ENCODE peak calls at places on chromosomes 2 and 18, in nine cellular contexts. V is ovary, R is testis, E is neural progenitor cell, I is GM23248, H is tibial nerve, J is aorta, Z is RWPE2, A is upper lobe of right lung. S is an unnamed sample. For H3K4me1, the result is how much of the 10 kb centered on the place peaks cover.

GRCh38 chr2:139864821-139865302 is 1084.7 kb upstream of the NXPH2 start:
- DNase-seq in V (no peak), R (no peak), E (no peak), I (no peak), H (no peak), J (no peak), Z (no peak), A (no peak), S (no peak)

GRCh38 chr2:234970467-234970866 is 18.6 kb downstream of the SH3BP4 start:
- DNase-seq in V (no peak), R (no peak), E (no peak), I (peak), H (no peak), J (no peak), Z (no peak), A (no peak), S (no peak)

GRCh38 chr2:46720592-46721185 is 194.9 kb downstream of the MCFD2 start:
- DNase-seq in V (no peak), R (no peak), E (no peak), I (peak), H (no peak), J (no peak), Z (no peak), A (no peak), S (no peak)

GRCh38 chr2:34652636-34653035 is 1053.5 kb upstream of the FAM98A start:
- DNase-seq in V (no peak), R (peak), E (peak), I (peak), H (no peak), J (no peak), Z (no peak), A (no peak), S (no peak)

GRCh38 chr18:33702625-33703024 is 124.6 kb downstream of the ASXL3 start:
- DNase-seq in V (no peak), R (no peak), E (no peak), I (no peak), H (no peak), J (no peak), Z (no peak), A (no peak), S (no peak)

GRCh38 chr2:39851691-39852110 is 72.6 kb upstream of the THUMPD2 start:
- DNase-seq in V (peak), R (no peak), E (peak), I (peak), H (no peak), J (no peak), Z (no peak), A (no peak), S (no peak)

GRCh38 chr2:16184945-16185660 is 244.8 kb downstream of the MYCN start:
- DNase-seq in V (no peak), R (no peak), E (peak), I (no peak), H (no peak), J (no peak), Z (no peak), A (no peak), S (no peak)

GRCh38 chr2:79860233-79861058 is 347.6 kb downstream of the CTNNA2 start:
- DNase-seq in V (no peak), R (no peak), E (peak), I (peak), H (no peak), J (no peak), Z (no peak), A (no peak), S (no peak)

GRCh38 chr2:204437815-204438766 is 107.2 kb upstream of the PARD3B start:
- DNase-seq in V (no peak), R (no peak), E (peak), I (no peak), H (no peak), J (no peak), Z (no peak), A (no peak), S (no peak)

GRCh38 chr18:22731398-22731797 is 201.7 kb upstream of the RBBP8 start:
- DNase-seq in V (no peak), R (no peak), E (no peak), I (no peak), H (no peak), J (no peak), Z (no peak), A (no peak), S (no peak)

GRCh38 chr2:128302011-128302743 is 16.5 kb downstream of the HS6ST1 start:
- DNase-seq in V (no peak), R (no peak), E (no peak), I (peak), H (no peak), J (no peak), Z (no peak), A (no peak), S (no peak)

GRCh38 chr18:37564796-37565137 is 831 bp downstream of the CELF4 start:
- DNase-seq in V (peak), R (peak), E (peak), I (peak), H (peak), J (peak), Z (no peak), A (peak), S (no peak)

GRCh38 chr18:55384551-55385275 is 203.3 kb downstream of the TCF4 start:
- DNase-seq in V (no peak), R (peak), E (peak), I (peak), H (no peak), J (no peak), Z (no peak), A (no peak), S (peak)

GRCh38 chr18:12934454-12935071 is 13.2 kb upstream of the SEH1L start:
- DNase-seq in V (peak), R (peak), E (peak), I (peak), H (peak), J (peak), Z (no peak), A (peak), S (peak)

GRCh38 chr2:183029219-183029618 is 9.0 kb downstream of the NCKAP1 start:
- DNase-seq in V (no peak), R (no peak), E (no peak), I (peak), H (no peak), J (no peak), Z (no peak), A (no peak), S (no peak)

GRCh38 chr2:69773201-69773600 is 31.3 kb downstream of the ANXA4 start:
- DNase-seq in V (no peak), R (no peak), E (no peak), I (peak), H (no peak), J (no peak), Z (no peak), A (no peak), S (no peak)

GRCh38 chr18:2111456-2111855 is 459.8 kb downstream of the METTL4 start:
- DNase-seq in V (no peak), R (no peak), E (no peak), I (peak), H (no peak), J (no peak), Z (no peak), A (no peak), S (no peak)

GRCh38 chr2:133293544-133294270 is 274.6 kb downstream of the NCKAP5 start:
- DNase-seq in V (peak), R (no peak), E (no peak), I (peak), H (no peak), J (no peak), Z (no peak), A (no peak), S (no peak)

GRCh38 chr18:8559612-8560011 is 49.6 kb upstream of the RAB12 start:
- DNase-seq in V (no peak), R (no peak), E (no peak), I (peak), H (no peak), J (no peak), Z (no peak), A (no peak), S (no peak)

GRCh38 chr2:85355521-85355920 is 952 bp downstream of the ELMOD3 start:
- DNase-seq in V (peak), R (no peak), E (no peak), I (peak), H (no peak), J (no peak), Z (no peak), A (no peak), S (no peak)

GRCh38 chr2:218839430-218839829 is 7.8 kb upstream of the PRKAG3 start:
- DNase-seq in V (no peak), R (no peak), E (no peak), I (peak), H (no peak), J (peak), Z (no peak), A (no peak), S (no peak)

GRCh38 chr2:19649785-19650380 is 251.9 kb downstream of the TTC32 start:
- DNase-seq in V (no peak), R (no peak), E (no peak), I (peak), H (peak), J (peak), Z (peak), A (no peak), S (no peak)

GRCh38 chr2:195498176-195498575 is 158.8 kb upstream of the SLC39A10 start:
- DNase-seq in V (no peak), R (peak), E (peak), I (peak), H (peak), J (peak), Z (no peak), A (no peak), S (peak)

GRCh38 chr2:29811378-29811777 is 110.0 kb downstream of the ALK start:
- DNase-seq in V (no peak), R (no peak), E (no peak), I (no peak), H (no peak), J (no peak), Z (no peak), A (no peak), S (no peak)

GRCh38 chr2:138827426-138828054 is 47.4 kb upstream of the NXPH2 start:
- DNase-seq in V (no peak), R (peak), E (peak), I (peak), H (peak), J (no peak), Z (no peak), A (no peak), S (no peak)

GRCh38 chr18:63260075-63260754 is 59.4 kb downstream of the BCL2 start:
- DNase-seq in V (no peak), R (peak), E (no peak), I (no peak), H (no peak), J (no peak), Z (no peak), A (no peak), S (no peak)

GRCh38 chr2:135149251-135149650 is 97.2 kb downstream of the RAB3GAP1 start:
- DNase-seq in V (no peak), R (no peak), E (no peak), I (peak), H (no peak), J (no peak), Z (no peak), A (no peak), S (no peak)

DNA sequence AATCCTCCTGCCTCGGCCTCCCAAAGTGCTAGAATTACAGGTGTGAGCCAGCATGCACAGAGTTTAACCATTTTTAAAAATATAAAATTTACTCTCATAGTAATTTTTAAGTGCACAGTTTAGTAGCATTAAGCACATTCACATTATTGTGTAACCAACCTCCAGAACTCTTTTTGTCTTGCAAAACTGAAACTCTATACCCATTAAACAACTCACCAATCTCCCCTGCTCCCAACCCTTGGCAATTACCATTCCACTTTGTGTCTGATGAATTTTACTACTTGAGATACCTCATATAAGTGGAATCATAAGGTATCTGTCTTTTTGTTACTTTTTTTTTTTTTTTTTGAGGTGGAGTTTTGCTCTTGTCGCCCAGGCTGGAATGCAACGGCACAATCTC is 112.5 kb downstream of the BMPR2 start:
- DNase-seq in V (no peak), R (no peak), E (no peak), I (no peak), H (no peak), J (no peak), Z (no peak), A (no peak), S (no peak)
- H3K4me1 ChIP-seq in V (under half), R (under half), E (under half), I (under half), H (under half), J (under half), Z (under half), A (under half), S (under half)

DNA sequence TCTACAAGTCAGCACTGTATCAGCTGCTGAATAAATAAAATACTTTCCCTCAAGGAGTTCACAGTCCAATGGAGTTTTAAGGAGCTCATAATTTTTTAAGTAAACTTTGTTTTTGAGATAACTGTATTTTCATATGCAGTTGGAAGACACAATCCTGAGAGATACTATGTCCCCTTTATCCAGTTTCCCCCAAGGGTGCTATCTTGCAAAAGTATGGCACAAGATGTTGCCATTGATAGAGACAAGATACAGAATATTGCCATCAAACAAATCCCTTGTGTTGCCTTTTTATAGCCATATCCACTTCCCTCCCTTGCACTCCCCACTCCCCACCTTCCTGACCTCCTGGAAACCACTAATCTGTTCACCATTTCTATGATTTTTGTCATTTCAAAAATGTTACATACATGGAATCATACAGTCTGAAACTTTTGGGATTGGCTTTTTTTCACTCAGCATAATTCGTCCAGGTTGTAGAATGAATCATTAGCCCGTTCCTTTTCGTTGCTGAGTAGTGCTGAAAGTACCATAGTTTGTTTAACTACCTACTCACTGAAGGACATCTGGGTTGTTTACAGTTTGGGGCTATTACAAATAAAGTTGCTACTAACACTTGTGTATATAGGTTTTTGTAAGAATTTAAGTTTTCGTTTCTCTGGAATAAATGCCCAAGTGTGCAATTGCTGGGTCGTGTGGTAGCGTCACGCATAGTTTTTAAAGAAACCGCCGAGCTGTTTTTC is 30.2 kb upstream of the SERTAD2 start:
- DNase-seq in V (no peak), R (no peak), E (no peak), I (no peak), H (no peak), J (no peak), Z (no peak), A (no peak), S (no peak)
- H3K27ac ChIP-seq in V (no peak), R (no peak), E (no peak), I (no peak), H (no peak), J (no peak), Z (no peak), A (no peak), S (no peak)

GRCh38 chr2:207970138-207970824 is 55.0 kb downstream of the PLEKHM3 start:
- DNase-seq in V (no peak), R (no peak), E (peak), I (no peak), H (no peak), J (no peak), Z (no peak), A (no peak), S (no peak)

GRCh38 chr2:207970825-207971142 is 54.5 kb downstream of the PLEKHM3 start:
- DNase-seq in V (no peak), R (no peak), E (no peak), I (no peak), H (no peak), J (no peak), Z (no peak), A (no peak), S (no peak)

GRCh38 chr2:207974214-207974600 is 51.1 kb downstream of the PLEKHM3 start:
- DNase-seq in V (no peak), R (no peak), E (no peak), I (no peak), H (no peak), J (no peak), Z (no peak), A (no peak), S (no peak)

GRCh38 chr2:207967121-207967520 is 58.2 kb downstream of the PLEKHM3 start:
- DNase-seq in V (no peak), R (no peak), E (no peak), I (no peak), H (no peak), J (no peak), Z (no peak), A (no peak), S (no peak)

GRCh38 chr2:207969249-207969648 is 56.1 kb downstream of the PLEKHM3 start:
- DNase-seq in V (no peak), R (no peak), E (no peak), I (no peak), H (no peak), J (no peak), Z (no peak), A (no peak), S (no peak)
- H3K4me1 ChIP-seq in V (under half), R (under half), E (half or more), I (under half), H (under half), J (under half), Z (under half), A (under half), S (under half)

GRCh38 chr2:62657752-62658151 is 47.8 kb upstream of the EHBP1 start:
- DNase-seq in V (no peak), R (no peak), E (no peak), I (no peak), H (no peak), J (no peak), Z (no peak), A (no peak), S (no peak)

GRCh38 chr2:62660582-62661262 is 44.8 kb upstream of the EHBP1 start:
- DNase-seq in V (no peak), R (no peak), E (no peak), I (peak), H (no peak), J (no peak), Z (no peak), A (no peak), S (no peak)

GRCh38 chr2:62661263-62661635 is 44.3 kb upstream of the EHBP1 start:
- DNase-seq in V (no peak), R (no peak), E (peak), I (peak), H (no peak), J (no peak), Z (no peak), A (no peak), S (no peak)

GRCh38 chr2:62662131-62662530 is 43.4 kb upstream of the EHBP1 start:
- DNase-seq in V (no peak), R (no peak), E (no peak), I (no peak), H (no peak), J (no peak), Z (no peak), A (no peak), S (no peak)

GRCh38 chr2:62660087-62660486 is 45.4 kb upstream of the EHBP1 start:
- DNase-seq in V (no peak), R (no peak), E (no peak), I (peak), H (no peak), J (no peak), Z (no peak), A (no peak), S (no peak)
- H3K27ac ChIP-seq in V (no peak), R (no peak), E (no peak), I (peak), H (peak), J (no peak), Z (peak), A (peak), S (no peak)

GRCh38 chr2:241554610-241555322 is 3.8 kb upstream of the BOK start:
- DNase-seq in V (no peak), R (no peak), E (no peak), I (no peak), H (no peak), J (no peak), Z (no peak), A (no peak), S (no peak)
- H3K4me1 ChIP-seq in V (under half), R (under half), E (under half), I (under half), H (under half), J (under half), Z (under half), A (under half), S (under half)

GRCh38 chr2:25400576-25401241 is 59.0 kb upstream of the DNMT3A start:
- DNase-seq in V (no peak), R (peak), E (no peak), I (no peak), H (no peak), J (no peak), Z (no peak), A (no peak), S (no peak)
- H3K27ac ChIP-seq in V (no peak), R (peak), E (no peak), I (no peak), H (no peak), J (no peak), Z (no peak), A (no peak), S (peak)

GRCh38 chr18:61435064-61435652 is 101.9 kb downstream of the CDH20 start:
- DNase-seq in V (no peak), R (no peak), E (peak), I (peak), H (no peak), J (no peak), Z (no peak), A (no peak), S (no peak)

GRCh38 chr18:61432590-61432989 is 99.4 kb downstream of the CDH20 start:
- DNase-seq in V (no peak), R (no peak), E (no peak), I (no peak), H (no peak), J (no peak), Z (no peak), A (no peak), S (no peak)
- H3K4me1 ChIP-seq in V (under half), R (under half), E (under half), I (under half), H (under half), J (under half), Z (under half), A (under half), S (under half)

DNA sequence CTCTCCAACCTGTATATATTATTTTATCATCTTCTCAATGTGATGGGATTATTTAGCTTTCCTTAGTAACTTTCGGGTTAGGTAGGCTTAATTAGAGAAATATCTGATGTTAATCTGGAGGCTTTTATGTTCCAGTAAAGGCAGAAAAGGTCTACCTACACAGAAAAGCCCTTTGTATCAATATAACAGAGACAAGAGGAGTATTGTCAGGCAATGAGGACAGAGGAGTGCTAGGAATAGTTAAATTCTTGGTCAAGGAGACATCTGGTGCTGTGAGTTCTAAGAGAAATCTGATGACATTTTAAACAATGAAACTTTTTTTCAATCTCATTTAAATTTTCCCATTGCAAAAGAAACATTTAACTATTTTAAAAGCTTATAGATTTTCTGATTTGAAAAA is 36.1 kb downstream of the DPP4 start:
- DNase-seq in V (no peak), R (no peak), E (no peak), I (no peak), H (no peak), J (no peak), Z (no peak), A (no peak), S (no peak)
- H3K27ac ChIP-seq in V (no peak), R (no peak), E (no peak), I (no peak), H (peak), J (no peak), Z (no peak), A (no peak), S (no peak)

GRCh38 chr2:11713815-11714214 is 32.6 kb upstream of the LPIN1 start:
- DNase-seq in V (no peak), R (no peak), E (peak), I (no peak), H (no peak), J (no peak), Z (no peak), A (no peak), S (no peak)

GRCh38 chr2:11715987-11716652 is 30.3 kb upstream of the LPIN1 start:
- DNase-seq in V (no peak), R (no peak), E (no peak), I (no peak), H (no peak), J (no peak), Z (no peak), A (no peak), S (no peak)

GRCh38 chr2:11710210-11710609 is 36.2 kb upstream of the LPIN1 start:
- DNase-seq in V (no peak), R (no peak), E (no peak), I (peak), H (no peak), J (peak), Z (no peak), A (no peak), S (no peak)

GRCh38 chr2:11710632-11711381 is 35.6 kb upstream of the LPIN1 start:
- DNase-seq in V (no peak), R (no peak), E (no peak), I (no peak), H (no peak), J (no peak), Z (no peak), A (no peak), S (no peak)

GRCh38 chr2:11712866-11713265 is 33.6 kb upstream of the LPIN1 start:
- DNase-seq in V (no peak), R (no peak), E (no peak), I (no peak), H (no peak), J (no peak), Z (no peak), A (no peak), S (no peak)
- H3K4me1 ChIP-seq in V (under half), R (under half), E (under half), I (under half), H (under half), J (under half), Z (under half), A (under half), S (under half)